ENCODE peak calls at places on chromosome 13, in five cellular contexts. A, Q, V, I and P are unnamed samples.

GRCh38 chr13:102035969-102036368 is 365.9 kb downstream of the FGF14 start:
- DNase-seq in I (no peak), Q (no peak), V (no peak), A (no peak), P (no peak)

GRCh38 chr13:65260938-65261880 is 1968.9 kb downstream of the PCDH9 start:
- DNase-seq in V (no peak), A (no peak), Q (no peak), I (no peak), P (no peak)

GRCh38 chr13:67549331-67549730 is 319.2 kb upstream of the PCDH9 start:
- DNase-seq in Q (no peak), V (no peak), I (no peak), A (no peak), P (no peak)

GRCh38 chr13:50461189-50461588 is 382.3 kb downstream of the DLEU7 start:
- DNase-seq in A (no peak), I (no peak), Q (no peak), V (no peak), P (no peak)

GRCh38 chr13:59459972-59460371 is 703.8 kb downstream of the DIAPH3 start:
- DNase-seq in Q (no peak), A (no peak), I (no peak), V (peak), P (no peak)

GRCh38 chr13:28327761-28328607 is 166.9 kb downstream of the FLT1 start:
- DNase-seq in Q (no peak), V (no peak), I (no peak), A (no peak), P (no peak)

GRCh38 chr13:51444922-51445321 is 7.9 kb downstream of the INTS6 start:
- DNase-seq in Q (no peak), I (no peak), A (no peak), V (peak), P (no peak)

GRCh38 chr13:101535192-101535746 is 82.8 kb downstream of the ITGBL1 start:
- DNase-seq in I (no peak), A (no peak), Q (no peak), V (peak), P (no peak)

GRCh38 chr13:74103970-74104555 is 30.1 kb downstream of the KLF12 start:
- DNase-seq in V (no peak), I (no peak), Q (no peak), A (no peak), P (no peak)

GRCh38 chr13:23866420-23867026 is 22.7 kb downstream of the MIPEP start:
- DNase-seq in A (no peak), I (no peak), V (no peak), Q (no peak), P (no peak)

GRCh38 chr13:48641404-48641803 is 12.3 kb upstream of the CYSLTR2 start:
- DNase-seq in A (no peak), V (no peak), Q (no peak), I (no peak), P (no peak)

GRCh38 chr13:63190742-63191141 is 1775.1 kb upstream of the PCDH20 start:
- DNase-seq in A (no peak), V (no peak), I (no peak), Q (no peak), P (no peak)

GRCh38 chr13:113034451-113035208 is 65.6 kb downstream of the MCF2L start:
- DNase-seq in V (peak), Q (no peak), A (no peak), I (no peak), P (no peak)

GRCh38 chr13:52779028-52779612 is 39.5 kb upstream of the CNMD start:
- DNase-seq in V (no peak), Q (no peak), A (no peak), I (no peak), P (no peak)

GRCh38 chr13:113785051-113786010 is 26.3 kb downstream of the TMEM255B start:
- DNase-seq in A (no peak), I (no peak), V (peak), Q (no peak), P (no peak)

GRCh38 chr13:111859361-111860105 is 207.4 kb upstream of the SOX1 start:
- DNase-seq in Q (no peak), V (no peak), A (no peak), I (peak), P (peak)

GRCh38 chr13:114282143-114282685 is 813 bp downstream of the UPF3A start:
- DNase-seq in V (peak), I (peak), Q (peak), A (peak), P (peak)

GRCh38 chr13:61294467-61295186 is 121.0 kb downstream of the PCDH20 start:
- DNase-seq in Q (no peak), A (no peak), V (no peak), I (no peak), P (no peak)

DNA sequence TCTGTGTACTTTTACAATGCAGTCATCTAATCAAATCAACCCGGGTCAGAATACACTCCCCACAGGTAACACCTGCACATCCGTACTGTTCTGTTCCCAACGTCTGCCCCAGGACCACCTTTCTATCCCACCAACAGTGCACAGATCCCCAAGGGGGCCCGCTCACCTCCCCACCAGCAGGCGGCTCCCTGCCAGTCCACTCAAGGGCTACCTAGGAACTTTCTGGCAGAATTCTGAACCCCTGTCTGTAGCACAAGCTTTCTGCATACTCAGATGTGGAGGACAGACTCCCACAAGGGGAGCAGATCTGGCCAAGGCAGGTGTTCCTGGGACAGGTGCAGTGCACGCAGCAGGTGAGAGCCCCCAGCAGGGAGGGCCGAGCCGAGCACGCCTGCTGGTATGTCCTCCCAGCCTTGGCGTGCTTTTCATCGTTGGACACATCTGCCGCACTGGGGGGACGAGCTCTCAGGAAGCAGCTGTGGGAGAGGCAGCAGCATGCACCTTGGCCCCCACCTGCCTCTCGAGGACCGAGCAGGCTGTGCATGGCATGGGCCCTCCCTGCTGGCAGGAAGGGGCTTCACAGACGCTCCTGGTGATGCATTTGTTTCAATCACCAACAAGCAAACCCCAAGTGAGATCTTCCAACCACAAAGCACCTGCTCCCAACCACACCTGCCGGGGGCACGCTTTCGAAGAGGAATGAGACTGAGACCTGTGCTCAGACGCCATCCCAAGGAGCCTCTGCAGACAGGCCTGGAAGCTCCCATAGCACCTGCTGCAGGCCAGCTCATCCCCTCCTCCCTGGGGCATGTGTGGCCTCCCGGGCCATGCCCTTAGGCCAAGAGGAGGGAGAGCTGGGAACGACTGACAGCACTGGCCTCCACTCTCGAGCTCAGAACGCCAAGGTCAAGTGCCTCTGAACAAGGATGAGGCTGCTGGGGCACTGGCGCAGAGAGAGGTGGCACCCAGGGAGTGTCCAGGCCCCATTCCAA is 35.9 kb downstream of the RAB20 start:
- DNase-seq in V (no peak), Q (no peak), A (peak), I (no peak), P (peak)
- TF ChIP-seq CTCF in V (peak), Q (no peak), A (no peak), I (no peak), P (no peak)

DNA sequence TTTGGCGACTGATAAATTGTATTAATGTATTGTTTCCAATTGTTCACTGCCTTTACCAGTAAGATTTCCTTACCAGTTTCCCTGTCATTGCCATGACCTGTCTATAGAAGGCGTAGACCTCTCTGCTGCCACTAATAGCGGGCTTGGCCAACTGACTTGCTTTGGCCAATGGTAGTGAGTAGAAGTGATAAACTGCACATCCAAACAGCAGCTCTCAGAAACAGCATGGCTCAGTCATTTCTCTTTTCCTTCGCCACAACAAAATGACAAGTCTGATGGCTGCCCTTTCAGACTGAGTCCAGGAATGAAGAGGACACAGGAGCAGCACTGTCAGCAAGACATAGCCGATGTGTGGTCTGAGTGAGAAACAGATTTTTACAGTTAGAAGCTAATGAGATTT is 42.2 kb upstream of the TM9SF2 start:
- DNase-seq in V (no peak), I (no peak), A (no peak), Q (no peak), P (no peak)
- TF ChIP-seq CTCF in V (no peak), I (no peak), A (no peak), Q (no peak), P (no peak)

DNA sequence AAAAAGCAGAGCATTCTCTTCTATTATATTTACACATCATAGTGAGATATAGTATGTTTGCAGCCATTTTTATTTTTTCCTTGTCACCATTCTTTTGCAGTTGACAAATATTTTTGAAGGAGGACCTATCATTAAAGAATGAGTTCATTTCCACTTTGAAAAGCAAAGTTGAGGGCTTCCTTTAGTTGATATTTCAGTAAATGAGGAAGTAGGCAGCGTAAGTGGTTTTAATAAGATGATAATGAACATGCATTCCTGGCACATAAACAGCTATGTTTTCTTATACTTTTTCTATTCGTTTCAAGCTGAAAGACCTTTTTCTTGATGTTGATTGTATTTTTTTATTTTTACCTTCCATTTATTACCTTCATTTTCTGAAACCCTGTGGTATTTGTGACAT is 66.2 kb downstream of the ZMYM2 start:
- DNase-seq in A (no peak), V (no peak), I (no peak), Q (no peak), P (no peak)
- TF ChIP-seq CTCF in A (no peak), V (no peak), I (no peak), Q (no peak), P (no peak)

GRCh38 chr13:39406688-39407087 is 196.3 kb downstream of the LHFPL6 start:
- DNase-seq in A (no peak), Q (no peak), I (no peak), V (no peak), P (no peak)
- TF ChIP-seq CTCF in A (no peak), Q (peak), I (peak), V (peak), P (no peak)

GRCh38 chr13:41196620-41197019 is 2.3 kb upstream of the KBTBD7 start:
- DNase-seq in Q (no peak), I (no peak), V (no peak), A (no peak), P (no peak)
- TF ChIP-seq CTCF in Q (no peak), I (no peak), V (peak), A (no peak), P (peak)

GRCh38 chr13:79051472-79051871 is 354.6 kb downstream of the RBM26 start:
- DNase-seq in I (no peak), A (no peak), Q (no peak), V (no peak), P (no peak)

GRCh38 chr13:79060216-79060615 is 345.8 kb downstream of the RBM26 start:
- DNase-seq in V (no peak), Q (no peak), A (no peak), I (no peak), P (no peak)

GRCh38 chr13:79062291-79062690 is 343.8 kb downstream of the RBM26 start:
- DNase-seq in I (no peak), Q (no peak), A (no peak), V (no peak), P (no peak)

DNA sequence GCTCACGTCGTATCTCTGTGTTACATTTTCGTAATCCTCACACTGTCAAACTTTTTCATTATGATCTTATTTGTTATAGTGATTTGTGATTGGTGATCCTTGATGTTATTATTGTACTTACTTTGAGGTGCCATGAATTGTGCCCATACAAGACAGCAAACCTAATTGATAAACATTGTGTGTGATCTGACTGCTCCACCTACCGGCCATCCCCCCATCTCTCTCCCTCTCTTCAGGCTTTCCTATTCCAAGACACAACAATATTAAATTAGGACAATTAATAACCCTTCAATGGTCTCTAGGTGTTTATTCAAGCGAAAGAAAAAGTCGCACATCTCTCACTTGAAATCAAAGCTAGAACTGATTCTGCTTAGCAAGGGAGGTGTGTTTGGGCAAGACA is 349.3 kb downstream of the RBM26 start:
- DNase-seq in Q (no peak), A (no peak), V (no peak), I (no peak), P (no peak)
- TF ChIP-seq CTCF in Q (peak), A (no peak), V (no peak), I (peak), P (no peak)

GRCh38 chr13:19153782-19154450 is 27.7 kb downstream of the TUBA3C start:
- DNase-seq in I (no peak), Q (no peak), V (no peak), A (no peak), P (no peak)
- TF ChIP-seq CTCF in I (no peak), Q (no peak), V (peak), A (peak), P (peak)